ENCODE peak calls at places on chromosome 6, in ten cellular contexts. One of them, this sample, is unnamed.

GRCh38 chr6:74755196-74755595 is 450.7 kb downstream of the COL12A1 start:
- DNase-seq in HL-60: no peak
- DNase-seq in brain microvascular endothelial cell: no peak
- DNase-seq in mucosa of descending colon: no peak
- DNase-seq in CD8-positive, alpha-beta T cell: no peak
- DNase-seq in psoas muscle: no peak
- DNase-seq in fibroblast of the aortic adventitia: no peak
- DNase-seq in heart left ventricle: no peak
- DNase-seq in HFF-Myc: no peak
- DNase-seq in foreskin fibroblast: no peak
- DNase-seq in this sample: no peak

GRCh38 chr6:78864957-78865356 is 2.4 kb upstream of the IRAK1BP1 start:
- DNase-seq in HL-60: no peak
- DNase-seq in brain microvascular endothelial cell: no peak
- DNase-seq in mucosa of descending colon: no peak
- DNase-seq in CD8-positive, alpha-beta T cell: no peak
- DNase-seq in psoas muscle: no peak
- DNase-seq in fibroblast of the aortic adventitia: no peak
- DNase-seq in heart left ventricle: no peak
- DNase-seq in HFF-Myc: no peak
- DNase-seq in foreskin fibroblast: no peak
- DNase-seq in this sample: no peak

GRCh38 chr6:44415424-44415823 is 27.9 kb downstream of the CDC5L start:
- DNase-seq in HL-60: no peak
- DNase-seq in brain microvascular endothelial cell: no peak
- DNase-seq in mucosa of descending colon: peak
- DNase-seq in CD8-positive, alpha-beta T cell: no peak
- DNase-seq in psoas muscle: no peak
- DNase-seq in fibroblast of the aortic adventitia: no peak
- DNase-seq in heart left ventricle: no peak
- DNase-seq in HFF-Myc: no peak
- DNase-seq in foreskin fibroblast: no peak
- DNase-seq in this sample: no peak

GRCh38 chr6:158232445-158233213 is 64.5 kb downstream of the GTF2H5 start:
- DNase-seq in HL-60: no peak
- DNase-seq in brain microvascular endothelial cell: peak
- DNase-seq in mucosa of descending colon: peak
- DNase-seq in CD8-positive, alpha-beta T cell: peak
- DNase-seq in psoas muscle: peak
- DNase-seq in fibroblast of the aortic adventitia: peak
- DNase-seq in heart left ventricle: peak
- DNase-seq in HFF-Myc: no peak
- DNase-seq in foreskin fibroblast: peak
- DNase-seq in this sample: peak

GRCh38 chr6:27290065-27290849 is 21.8 kb downstream of the POM121L2 start:
- DNase-seq in HL-60: no peak
- DNase-seq in brain microvascular endothelial cell: peak
- DNase-seq in mucosa of descending colon: no peak
- DNase-seq in CD8-positive, alpha-beta T cell: no peak
- DNase-seq in psoas muscle: no peak
- DNase-seq in fibroblast of the aortic adventitia: peak
- DNase-seq in heart left ventricle: no peak
- DNase-seq in HFF-Myc: peak
- DNase-seq in foreskin fibroblast: peak
- DNase-seq in this sample: no peak

GRCh38 chr6:147986891-147987290 is 355.7 kb upstream of the SASH1 start:
- DNase-seq in HL-60: no peak
- DNase-seq in brain microvascular endothelial cell: no peak
- DNase-seq in mucosa of descending colon: no peak
- DNase-seq in CD8-positive, alpha-beta T cell: no peak
- DNase-seq in psoas muscle: no peak
- DNase-seq in fibroblast of the aortic adventitia: no peak
- DNase-seq in heart left ventricle: no peak
- DNase-seq in HFF-Myc: no peak
- DNase-seq in foreskin fibroblast: no peak
- DNase-seq in this sample: no peak

GRCh38 chr6:66096679-66097078 is 389.7 kb upstream of the EYS start:
- DNase-seq in HL-60: no peak
- DNase-seq in brain microvascular endothelial cell: no peak
- DNase-seq in mucosa of descending colon: no peak
- DNase-seq in CD8-positive, alpha-beta T cell: no peak
- DNase-seq in psoas muscle: peak
- DNase-seq in fibroblast of the aortic adventitia: no peak
- DNase-seq in heart left ventricle: no peak
- DNase-seq in HFF-Myc: no peak
- DNase-seq in foreskin fibroblast: no peak
- DNase-seq in this sample: no peak

GRCh38 chr6:158536891-158537798 is 22.7 kb upstream of the TMEM181 start:
- DNase-seq in HL-60: no peak
- DNase-seq in brain microvascular endothelial cell: no peak
- DNase-seq in mucosa of descending colon: peak
- DNase-seq in CD8-positive, alpha-beta T cell: no peak
- DNase-seq in psoas muscle: no peak
- DNase-seq in fibroblast of the aortic adventitia: no peak
- DNase-seq in heart left ventricle: peak
- DNase-seq in HFF-Myc: no peak
- DNase-seq in foreskin fibroblast: peak
- DNase-seq in this sample: no peak

GRCh38 chr6:116975600-116975999 is 98.6 kb downstream of the RFX6 start:
- DNase-seq in HL-60: no peak
- DNase-seq in brain microvascular endothelial cell: no peak
- DNase-seq in mucosa of descending colon: no peak
- DNase-seq in CD8-positive, alpha-beta T cell: no peak
- DNase-seq in psoas muscle: no peak
- DNase-seq in fibroblast of the aortic adventitia: no peak
- DNase-seq in heart left ventricle: no peak
- DNase-seq in HFF-Myc: peak
- DNase-seq in foreskin fibroblast: peak
- DNase-seq in this sample: no peak

GRCh38 chr6:16762265-16762546 is 946 bp upstream of the ATXN1 start:
- DNase-seq in HL-60: no peak
- DNase-seq in brain microvascular endothelial cell: no peak
- DNase-seq in mucosa of descending colon: no peak
- DNase-seq in CD8-positive, alpha-beta T cell: no peak
- DNase-seq in psoas muscle: no peak
- DNase-seq in fibroblast of the aortic adventitia: no peak
- DNase-seq in heart left ventricle: no peak
- DNase-seq in HFF-Myc: no peak
- DNase-seq in foreskin fibroblast: peak
- DNase-seq in this sample: peak

GRCh38 chr6:16760536-16761468 is at the start of gene ATXN1:
- DNase-seq in HL-60: no peak
- DNase-seq in brain microvascular endothelial cell: peak
- DNase-seq in mucosa of descending colon: peak
- DNase-seq in CD8-positive, alpha-beta T cell: peak
- DNase-seq in psoas muscle: peak
- DNase-seq in fibroblast of the aortic adventitia: no peak
- DNase-seq in heart left ventricle: peak
- DNase-seq in HFF-Myc: no peak
- DNase-seq in foreskin fibroblast: peak
- DNase-seq in this sample: no peak

GRCh38 chr6:16759646-16760535 is 1.4 kb downstream of the ATXN1 start:
- DNase-seq in HL-60: no peak
- DNase-seq in brain microvascular endothelial cell: peak
- DNase-seq in mucosa of descending colon: peak
- DNase-seq in CD8-positive, alpha-beta T cell: peak
- DNase-seq in psoas muscle: peak
- DNase-seq in fibroblast of the aortic adventitia: peak
- DNase-seq in heart left ventricle: peak
- DNase-seq in HFF-Myc: no peak
- DNase-seq in foreskin fibroblast: peak
- DNase-seq in this sample: peak

GRCh38 chr6:16762547-16763477 is 1.6 kb upstream of the ATXN1 start:
- DNase-seq in HL-60: no peak
- DNase-seq in brain microvascular endothelial cell: peak
- DNase-seq in mucosa of descending colon: peak
- DNase-seq in CD8-positive, alpha-beta T cell: peak
- DNase-seq in psoas muscle: peak
- DNase-seq in fibroblast of the aortic adventitia: peak
- DNase-seq in heart left ventricle: peak
- DNase-seq in HFF-Myc: peak
- DNase-seq in foreskin fibroblast: peak
- DNase-seq in this sample: peak

DNA sequence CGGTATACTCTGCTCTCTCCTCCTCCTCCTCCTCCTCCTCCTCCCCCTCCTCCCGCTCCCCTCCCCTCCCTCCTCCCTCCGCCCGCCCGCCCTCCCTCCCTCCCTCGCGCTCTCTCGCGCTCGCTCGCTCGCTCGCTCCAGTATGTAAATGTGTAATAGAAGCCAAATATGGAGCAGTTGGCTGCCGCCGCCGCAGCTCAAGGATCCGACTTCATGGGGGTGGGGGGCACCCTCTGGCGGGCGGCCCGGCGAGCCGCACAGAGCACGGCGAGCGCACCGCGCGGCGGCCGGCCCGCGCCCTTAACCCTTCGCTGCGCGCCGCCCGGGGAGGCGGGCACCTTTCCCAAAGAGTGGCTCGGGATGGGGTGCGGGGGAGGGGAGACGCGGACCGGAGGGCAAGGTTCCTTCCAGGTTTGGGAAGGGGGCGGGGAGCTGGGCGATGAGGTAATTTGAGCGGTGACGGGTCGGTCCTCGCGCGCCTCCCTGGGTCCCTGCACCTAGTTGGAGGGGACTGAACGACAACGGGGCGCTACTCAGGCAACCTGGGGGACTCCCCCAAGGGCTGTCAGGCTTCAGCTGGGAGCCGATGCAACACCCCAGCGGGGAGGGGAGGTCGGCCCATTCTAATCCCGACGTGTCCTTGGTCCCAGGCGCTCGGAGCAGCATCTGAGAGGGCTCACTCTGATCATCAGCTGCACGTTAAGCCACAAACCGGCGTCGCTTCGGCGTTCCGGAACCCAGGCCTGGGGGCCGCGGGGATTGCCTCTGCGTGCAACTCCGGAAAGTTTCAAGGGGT is 407 bp upstream of the ATXN1 start:
- DNase-seq in HL-60: peak
- DNase-seq in brain microvascular endothelial cell: peak
- DNase-seq in mucosa of descending colon: peak
- DNase-seq in CD8-positive, alpha-beta T cell: peak
- DNase-seq in psoas muscle: peak
- DNase-seq in fibroblast of the aortic adventitia: peak
- DNase-seq in heart left ventricle: peak
- DNase-seq in HFF-Myc: no peak
- DNase-seq in foreskin fibroblast: peak
- DNase-seq in this sample: peak
- TF ChIP-seq CTCF in HL-60: no peak
- TF ChIP-seq CTCF in brain microvascular endothelial cell: peak
- TF ChIP-seq CTCF in mucosa of descending colon: no peak
- TF ChIP-seq CTCF in CD8-positive, alpha-beta T cell: no peak
- TF ChIP-seq CTCF in psoas muscle: peak
- TF ChIP-seq CTCF in fibroblast of the aortic adventitia: peak
- TF ChIP-seq CTCF in heart left ventricle: peak
- TF ChIP-seq CTCF in HFF-Myc: no peak
- TF ChIP-seq CTCF in foreskin fibroblast: no peak
- TF ChIP-seq CTCF in this sample: peak

GRCh38 chr6:138107752-138108592 is 753 bp upstream of the PERP start:
- DNase-seq in HL-60: no peak
- DNase-seq in brain microvascular endothelial cell: no peak
- DNase-seq in mucosa of descending colon: peak
- DNase-seq in CD8-positive, alpha-beta T cell: no peak
- DNase-seq in psoas muscle: no peak
- DNase-seq in fibroblast of the aortic adventitia: no peak
- DNase-seq in heart left ventricle: peak
- DNase-seq in HFF-Myc: no peak
- DNase-seq in foreskin fibroblast: no peak
- DNase-seq in this sample: no peak
- H3K4me3 ChIP-seq in HL-60: peak
- H3K4me3 ChIP-seq in brain microvascular endothelial cell: peak
- H3K4me3 ChIP-seq in mucosa of descending colon: peak
- H3K4me3 ChIP-seq in CD8-positive, alpha-beta T cell: peak
- H3K4me3 ChIP-seq in psoas muscle: peak
- H3K4me3 ChIP-seq in fibroblast of the aortic adventitia: peak
- H3K4me3 ChIP-seq in heart left ventricle: peak
- H3K4me3 ChIP-seq in HFF-Myc: peak
- H3K4me3 ChIP-seq in foreskin fibroblast: peak
- H3K4me3 ChIP-seq in this sample: peak

DNA sequence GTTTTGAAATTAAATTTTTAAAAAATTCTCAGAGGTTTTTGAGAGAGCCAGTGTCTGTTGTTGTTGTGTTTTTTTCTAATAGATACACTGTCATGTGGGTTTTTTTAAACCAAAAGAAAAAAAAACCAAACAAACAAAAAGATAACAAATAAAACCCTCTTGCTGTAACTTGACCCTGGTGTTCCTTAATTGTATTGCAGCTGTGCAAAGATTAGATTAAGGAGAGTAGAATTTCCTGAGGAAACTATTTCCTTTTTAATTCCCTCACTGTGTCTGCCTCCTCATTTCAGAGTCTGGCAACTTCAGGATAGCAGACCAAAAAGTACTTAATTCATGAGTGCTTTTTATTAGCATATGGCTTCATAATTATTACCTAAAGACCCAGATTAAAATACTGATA is 281.9 kb downstream of the EPM2A start:
- DNase-seq in HL-60: no peak
- DNase-seq in brain microvascular endothelial cell: no peak
- DNase-seq in mucosa of descending colon: no peak
- DNase-seq in CD8-positive, alpha-beta T cell: no peak
- DNase-seq in psoas muscle: no peak
- DNase-seq in fibroblast of the aortic adventitia: no peak
- DNase-seq in heart left ventricle: no peak
- DNase-seq in HFF-Myc: no peak
- DNase-seq in foreskin fibroblast: peak
- DNase-seq in this sample: no peak
- TF ChIP-seq CTCF in HL-60: no peak
- TF ChIP-seq CTCF in brain microvascular endothelial cell: no peak
- TF ChIP-seq CTCF in mucosa of descending colon: no peak
- TF ChIP-seq CTCF in CD8-positive, alpha-beta T cell: peak
- TF ChIP-seq CTCF in psoas muscle: no peak
- TF ChIP-seq CTCF in fibroblast of the aortic adventitia: no peak
- TF ChIP-seq CTCF in heart left ventricle: no peak
- TF ChIP-seq CTCF in HFF-Myc: no peak
- TF ChIP-seq CTCF in foreskin fibroblast: no peak
- TF ChIP-seq CTCF in this sample: peak

DNA sequence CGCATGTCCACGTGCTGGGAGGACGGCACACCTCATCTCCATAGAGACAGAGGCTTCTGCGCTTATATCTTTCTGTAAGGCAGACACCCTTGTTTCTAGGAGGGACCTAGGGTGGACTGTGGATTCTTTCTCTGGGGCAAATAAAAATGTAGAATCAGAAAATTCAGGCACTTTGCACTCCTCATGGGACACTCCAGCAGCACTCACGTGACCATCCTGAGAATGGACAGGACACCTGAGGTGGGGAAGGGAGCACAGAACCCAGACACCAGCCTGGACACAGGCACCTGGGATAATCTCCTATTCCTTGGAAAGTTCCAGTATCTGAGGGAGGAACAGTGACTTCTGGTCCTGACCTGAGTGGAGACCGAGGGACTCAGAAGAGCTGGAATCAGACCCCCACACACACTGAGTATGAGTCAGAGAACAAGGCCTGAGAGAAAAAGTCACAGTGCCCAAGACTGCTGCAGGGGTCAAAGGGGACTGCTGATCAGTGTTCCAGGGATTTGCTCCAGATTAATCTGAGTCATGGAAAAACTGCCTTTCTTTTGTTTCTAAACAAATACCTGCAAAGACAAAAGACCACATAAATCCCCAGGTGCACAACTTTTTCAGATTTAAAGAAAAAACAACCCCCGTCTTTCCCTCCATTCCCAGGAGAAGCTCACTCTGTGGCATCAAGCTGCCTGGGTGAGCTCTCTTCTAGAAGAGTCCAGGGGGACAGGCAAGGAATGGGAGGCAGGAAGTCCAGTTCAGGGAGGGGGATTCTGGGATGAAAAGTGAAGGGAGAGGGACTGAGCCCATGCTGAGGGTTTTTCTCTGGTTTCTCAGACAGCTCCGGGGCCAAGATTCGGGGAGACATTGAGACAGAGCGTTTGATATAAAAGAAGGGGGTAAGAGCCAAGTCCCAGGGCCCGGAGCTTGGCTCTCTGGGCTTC is 35.6 kb upstream of the MICB start:
- DNase-seq in HL-60: no peak
- DNase-seq in brain microvascular endothelial cell: no peak
- DNase-seq in mucosa of descending colon: no peak
- DNase-seq in CD8-positive, alpha-beta T cell: no peak
- DNase-seq in psoas muscle: no peak
- DNase-seq in fibroblast of the aortic adventitia: peak
- DNase-seq in heart left ventricle: no peak
- DNase-seq in HFF-Myc: no peak
- DNase-seq in foreskin fibroblast: peak
- DNase-seq in this sample: no peak
- H3K4me3 ChIP-seq in HL-60: no peak
- H3K4me3 ChIP-seq in brain microvascular endothelial cell: peak
- H3K4me3 ChIP-seq in mucosa of descending colon: peak
- H3K4me3 ChIP-seq in CD8-positive, alpha-beta T cell: peak
- H3K4me3 ChIP-seq in psoas muscle: peak
- H3K4me3 ChIP-seq in fibroblast of the aortic adventitia: no peak
- H3K4me3 ChIP-seq in heart left ventricle: peak
- H3K4me3 ChIP-seq in HFF-Myc: no peak
- H3K4me3 ChIP-seq in foreskin fibroblast: no peak
- H3K4me3 ChIP-seq in this sample: no peak